ENCODE peak calls at places on chromosomes 7 and 10, in five cellular contexts. U is HTR-8/SVneo, Z is GM12891, K is RCC 7860, I is iPS DF 19.7. H is an unnamed sample.

GRCh38 chr10:22010973-22011408 is 7.5 kb upstream of the DNAJC1 start:
- DNase-seq in Z (no peak), I (no peak), K (peak), U (no peak), H (peak)

GRCh38 chr10:105538933-105539332 is 897.8 kb downstream of the SORCS3 start:
- DNase-seq in I (peak), U (no peak), K (no peak), Z (no peak), H (no peak)

GRCh38 chr10:17452060-17452894 is 2.1 kb downstream of the ST8SIA6 start:
- DNase-seq in K (no peak), Z (no peak), I (no peak), U (no peak), H (no peak)

GRCh38 chr10:97911217-97911616 is 61.6 kb downstream of the GOLGA7B start:
- DNase-seq in I (no peak), U (no peak), Z (no peak), K (no peak), H (no peak)

GRCh38 chr10:96906864-96907263 is 74.8 kb downstream of the LCOR start:
- DNase-seq in Z (no peak), K (no peak), I (no peak), U (no peak), H (no peak)

GRCh38 chr7:158885624-158886023 is 29.3 kb downstream of the DYNC2I1 start:
- DNase-seq in U (peak), Z (no peak), K (peak), I (no peak), H (no peak)

GRCh38 chr7:84202855-84203254 is 8.3 kb upstream of the SEMA3A start:
- DNase-seq in Z (no peak), K (no peak), I (no peak), U (no peak), H (no peak)

GRCh38 chr10:44058259-44058658 is 326.6 kb downstream of the CXCL12 start:
- DNase-seq in Z (no peak), U (no peak), K (no peak), I (no peak), H (no peak)

H was measured in AG10803.